ENCODE peak calls at places on chromosome 9, in five cellular contexts. Z is HepG2, H is H1, E is SK-N-SH, B is GM12878. N is an unnamed sample.
A peak's percentile ranks its signal among the peaks of the same experiment; 100 is the strongest.

GRCh38 chr9:137437691-137438590 is 3.2 kb downstream of the ENTPD8 start:
- DNase-seq in Z (no peak), H (no peak), E (peak; percentile 21), B (no peak), N (no peak)

GRCh38 chr9:128552744-128553221 is 396 bp downstream of the SPTAN1 start:
- DNase-seq in Z (no peak), H (peak; percentile 68), E (peak; percentile 80), B (no peak), N (peak; percentile 57)

GRCh38 chr9:126558051-126558665 is 55.6 kb upstream of the LMX1B start:
- DNase-seq in Z (peak; percentile 44), H (peak; percentile 93), E (peak; percentile 83), B (peak; percentile 27), N (peak; percentile 82)

GRCh38 chr9:36280989-36281388 is 22.7 kb upstream of the GNE start:
- DNase-seq in Z (no peak), H (no peak), E (no peak), B (no peak), N (no peak)

GRCh38 chr9:97900738-97901565 is 21.3 kb downstream of the TRMO start:
- DNase-seq in Z (peak; percentile 28), H (no peak), E (peak; percentile 61), B (no peak), N (no peak)

GRCh38 chr9:129351058-129351641 is 173.1 kb upstream of the IER5L start:
- DNase-seq in Z (no peak), H (peak; percentile 86), E (peak; percentile 46), B (no peak), N (no peak)

GRCh38 chr9:133569891-133570651 is 35.6 kb downstream of the ADAMTSL2 start:
- DNase-seq in Z (no peak), H (no peak), E (peak; percentile 65), B (no peak), N (no peak)

GRCh38 chr9:105969672-105970071 is 275.3 kb downstream of the TMEM38B start:
- DNase-seq in Z (no peak), H (no peak), E (no peak), B (no peak), N (no peak)

GRCh38 chr9:112850840-112851239 is 39.8 kb downstream of the SLC46A2 start:
- DNase-seq in Z (no peak), H (no peak), E (no peak), B (no peak), N (no peak)

GRCh38 chr9:14618851-14619250 is 74.4 kb downstream of the ZDHHC21 start:
- DNase-seq in Z (no peak), H (no peak), E (no peak), B (no peak), N (no peak)

GRCh38 chr9:115232375-115232774 is 114.4 kb upstream of the TNC start:
- DNase-seq in Z (no peak), H (no peak), E (no peak), B (no peak), N (no peak)

GRCh38 chr9:119556129-119556875 is 187.1 kb upstream of the BRINP1 start:
- DNase-seq in Z (peak; percentile 27), H (peak; percentile 93), E (peak; percentile 81), B (no peak), N (peak; percentile 61)

GRCh38 chr9:749712-750111 is 91.8 kb upstream of the DMRT1 start:
- DNase-seq in Z (no peak), H (no peak), E (no peak), B (no peak), N (no peak)

GRCh38 chr9:88537743-88538055 is 2.7 kb downstream of the NXNL2 start:
- DNase-seq in Z (no peak), H (no peak), E (peak; percentile 50), B (no peak), N (peak; percentile 31)

GRCh38 chr9:127574089-127574921 is 37.8 kb upstream of the STXBP1 start:
- DNase-seq in Z (no peak), H (no peak), E (no peak), B (no peak), N (peak; percentile 72)

GRCh38 chr9:120043448-120043847 is 536.5 kb downstream of the CDK5RAP2 start:
- DNase-seq in Z (no peak), H (no peak), E (no peak), B (no peak), N (peak; percentile 12)

GRCh38 chr9:127578952-127579853 is 32.9 kb upstream of the STXBP1 start:
- DNase-seq in Z (peak; percentile 86), H (no peak), E (peak; percentile 51), B (peak; percentile 32), N (no peak)

GRCh38 chr9:114694146-114694545 is 12.2 kb upstream of the TEX48 start:
- DNase-seq in Z (no peak), H (no peak), E (no peak), B (no peak), N (peak; percentile 36)

GRCh38 chr9:21831841-21832509 is 29.5 kb downstream of the MTAP start:
- DNase-seq in Z (no peak), H (no peak), E (no peak), B (peak; percentile 71), N (no peak)

GRCh38 chr9:68780377-68780707 is 75.3 kb downstream of the PIP5K1B start:
- DNase-seq in Z (no peak), H (no peak), E (no peak), B (no peak), N (no peak)

GRCh38 chr9:93126825-93127368 is 7.2 kb downstream of the NINJ1 start:
- DNase-seq in Z (peak; percentile 88), H (no peak), E (peak; percentile 73), B (no peak), N (no peak)

GRCh38 chr9:445033-445432 is 230.4 kb downstream of the DOCK8 start:
- DNase-seq in Z (no peak), H (no peak), E (no peak), B (no peak), N (no peak)

GRCh38 chr9:8724284-8725018 is 924.9 kb upstream of the DMAC1 start:
- DNase-seq in Z (no peak), H (no peak), E (no peak), B (no peak), N (no peak)

GRCh38 chr9:78296208-78296892 is 575 bp upstream of the PSAT1 start:
- DNase-seq in Z (peak; percentile 62), H (peak; percentile 61), E (peak; percentile 63), B (no peak), N (no peak)

DNA sequence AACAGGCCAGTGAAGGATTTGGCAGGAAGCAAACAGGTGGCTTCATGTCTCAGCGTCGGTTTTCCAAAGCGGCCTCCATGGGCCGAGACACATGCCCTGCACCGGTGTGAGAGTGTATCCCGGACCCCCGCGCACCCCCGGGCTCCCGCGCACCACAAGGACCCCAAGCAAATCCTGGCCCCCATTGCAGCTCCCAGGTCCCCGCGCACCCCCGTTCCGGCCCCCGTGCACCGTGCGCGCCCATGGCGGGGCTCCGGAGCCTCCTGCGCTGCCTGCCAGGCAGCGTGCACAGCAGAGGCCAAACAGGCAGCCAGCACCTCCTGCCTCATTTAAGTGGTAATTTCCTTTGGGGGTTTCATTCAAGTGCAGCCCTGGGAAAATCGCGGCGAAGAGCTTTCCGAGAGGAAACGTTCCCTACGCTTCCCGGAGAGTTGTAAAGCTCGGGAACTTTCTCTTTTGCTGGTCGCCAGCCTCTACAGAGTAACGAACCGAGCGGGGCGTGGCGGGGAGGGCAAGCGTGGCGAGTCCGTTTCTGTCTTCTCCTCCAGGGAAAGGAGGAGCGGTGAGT is 145.5 kb upstream of the SLC24A2 start:
- DNase-seq in Z (no peak), H (peak; percentile 71), E (no peak), B (no peak), N (no peak)
- TF ChIP-seq JUND in Z (no peak), H (no peak), E (no peak), B (no peak), N (no peak)

GRCh38 chr9:124439661-124440243 is 10.5 kb upstream of the ADGRD2 start:
- DNase-seq in Z (no peak), H (no peak), E (no peak), B (no peak), N (no peak)
- TF ChIP-seq JUND in Z (no peak), H (no peak), E (no peak), B (no peak), N (no peak)

DNA sequence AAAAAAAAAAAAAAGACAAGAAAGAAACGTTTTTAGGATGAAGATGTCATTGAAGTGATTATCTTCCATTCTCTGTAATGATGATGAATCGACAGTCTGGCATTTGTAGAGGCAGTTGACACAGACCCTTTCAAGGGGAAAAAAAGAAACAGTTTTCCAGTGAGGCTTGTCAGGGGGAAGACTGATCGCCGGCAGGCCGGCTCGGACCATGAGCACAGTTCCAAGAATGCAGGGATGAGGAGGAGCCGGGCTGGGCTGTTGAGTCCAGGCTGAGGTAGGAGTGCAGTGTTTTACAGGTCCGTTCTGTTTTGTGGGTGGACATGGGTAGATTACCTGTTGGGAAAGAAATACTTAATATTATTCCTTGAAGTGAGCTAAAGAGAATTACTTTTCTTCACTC is 194.6 kb downstream of the AOPEP start:
- DNase-seq in Z (no peak), H (no peak), E (no peak), B (no peak), N (no peak)
- TF ChIP-seq JUND in Z (no peak), H (no peak), E (peak; percentile 71), B (no peak), N (no peak)

GRCh38 chr9:130351343-130351742 is 85.8 kb downstream of the HMCN2 start:
- DNase-seq in Z (no peak), H (no peak), E (no peak), B (no peak), N (no peak)

GRCh38 chr9:130349398-130349797 is 83.8 kb downstream of the HMCN2 start:
- DNase-seq in Z (no peak), H (no peak), E (no peak), B (no peak), N (no peak)

GRCh38 chr9:130352586-130353285 is 87.2 kb downstream of the HMCN2 start:
- DNase-seq in Z (no peak), H (no peak), E (no peak), B (no peak), N (no peak)

GRCh38 chr9:130354378-130354777 is 88.8 kb downstream of the HMCN2 start:
- DNase-seq in Z (no peak), H (no peak), E (no peak), B (no peak), N (no peak)

GRCh38 chr9:130352081-130352480 is 86.5 kb downstream of the HMCN2 start:
- DNase-seq in Z (no peak), H (no peak), E (no peak), B (peak; percentile 12), N (no peak)
- TF ChIP-seq JUND in Z (no peak), H (no peak), E (no peak), B (no peak), N (no peak)

GRCh38 chr9:123816817-123817472 is 113.0 kb downstream of the DENND1A start:
- DNase-seq in Z (no peak), H (no peak), E (no peak), B (no peak), N (no peak)
- TF ChIP-seq JUND in Z (no peak), H (no peak), E (no peak), B (no peak), N (no peak)

DNA sequence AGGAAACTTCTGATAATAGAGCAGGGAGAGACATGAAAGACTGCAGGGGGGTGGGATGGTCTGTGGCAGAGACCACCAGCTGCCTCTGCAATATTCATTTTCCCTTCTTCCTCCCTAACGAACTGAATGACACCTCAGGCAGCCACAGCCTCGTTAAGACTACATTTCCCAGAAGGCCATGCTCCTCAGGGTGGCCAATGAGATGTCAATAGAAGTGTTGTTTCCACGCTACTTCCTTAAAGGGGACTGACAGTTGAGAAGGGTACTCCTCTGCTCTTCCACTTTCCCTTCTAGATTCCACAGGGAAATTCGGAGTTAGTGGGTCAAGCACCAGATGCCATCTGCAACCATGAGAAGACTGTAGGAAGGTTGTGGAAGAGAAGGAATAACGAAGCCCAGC is 52.0 kb upstream of the DAPK1 start:
- DNase-seq in Z (no peak), H (peak; percentile 63), E (no peak), B (peak; percentile 44), N (peak; percentile 60)
- TF ChIP-seq JUND in Z (no peak), H (no peak), E (no peak), B (no peak), N (no peak)

N was measured in T47D.